ENCODE peak calls at places on chromosomes 3 and 15, in five cellular contexts. V is astrocyte of the spinal cord, O is adrenal gland, A is right lobe of liver, J is choroid plexus epithelial cell. P is an unnamed sample.

GRCh38 chr15:69014454-69014853 is at the start of gene NOX5:
- DNase-seq in V (no peak), J (no peak), O (no peak), A (no peak), P (peak)

GRCh38 chr15:50940506-50940905 is 32.0 kb downstream of the AP4E1 start:
- DNase-seq in J (peak), V (peak), A (no peak), O (no peak), P (no peak)

GRCh38 chr3:52771334-52771681 is 568 bp upstream of the NEK4 start:
- DNase-seq in V (no peak), A (no peak), O (no peak), J (no peak), P (no peak)

GRCh38 chr3:164418426-164418825 is 659.9 kb downstream of the SI start:
- DNase-seq in V (peak), O (no peak), J (peak), A (no peak), P (peak)

GRCh38 chr3:143881102-143881501 is 32.8 kb upstream of the SLC9A9 start:
- DNase-seq in A (no peak), O (no peak), J (no peak), V (no peak), P (no peak)

GRCh38 chr3:57281710-57282109 is 10.8 kb downstream of the ASB14 start:
- DNase-seq in O (no peak), V (no peak), A (no peak), J (no peak), P (no peak)

GRCh38 chr3:47376393-47376792 is 4.4 kb upstream of the PTPN23 start:
- DNase-seq in J (no peak), O (no peak), A (no peak), V (no peak), P (no peak)

GRCh38 chr3:39848365-39848764 is 39.0 kb downstream of the MYRIP start:
- DNase-seq in A (no peak), V (no peak), O (no peak), J (no peak), P (no peak)

GRCh38 chr15:100115711-100116090 is 226.1 kb downstream of the ADAMTS17 start:
- DNase-seq in J (peak), A (no peak), O (no peak), V (peak), P (no peak)

GRCh38 chr3:129184396-129184656 is 630 bp upstream of the CNBP start:
- DNase-seq in J (peak), A (no peak), O (peak), V (no peak), P (peak)

GRCh38 chr3:11720220-11721113 is 76.8 kb upstream of the VGLL4 start:
- DNase-seq in A (peak), V (peak), J (peak), O (peak), P (peak)

GRCh38 chr15:45573961-45574629 is 13.1 kb upstream of the BLOC1S6 start:
- DNase-seq in V (no peak), A (no peak), J (peak), O (no peak), P (no peak)

GRCh38 chr3:58236527-58237237 is 910 bp upstream of the ABHD6 start:
- DNase-seq in A (peak), J (no peak), O (peak), V (no peak), P (peak)

GRCh38 chr3:184240384-184241140 is 8.2 kb downstream of the ALG3 start:
- DNase-seq in O (no peak), A (no peak), V (peak), J (peak), P (no peak)

GRCh38 chr3:161759444-161759843 is 262.8 kb downstream of the OTOL1 start:
- DNase-seq in V (no peak), J (no peak), O (no peak), A (no peak), P (no peak)

GRCh38 chr15:66934315-66934930 is 131.0 kb upstream of the SMAD3 start:
- DNase-seq in A (no peak), V (no peak), O (no peak), J (no peak), P (no peak)

GRCh38 chr15:78374436-78375393 is 34.6 kb downstream of the CRABP1 start:
- DNase-seq in V (no peak), O (no peak), A (peak), J (no peak), P (peak)

GRCh38 chr15:84598250-84598649 is 2.6 kb upstream of the ZSCAN2 start:
- DNase-seq in O (no peak), V (no peak), A (no peak), J (peak), P (no peak)

GRCh38 chr3:12618426-12618825 is 45.5 kb downstream of the RAF1 start:
- DNase-seq in J (no peak), A (no peak), O (no peak), V (no peak), P (no peak)

GRCh38 chr3:10459954-10460754 is 45.2 kb downstream of the ATP2B2 start:
- DNase-seq in V (peak), J (peak), O (peak), A (peak), P (peak)

GRCh38 chr3:63344676-63345075 is 66.6 kb downstream of the SYNPR start:
- DNase-seq in V (no peak), J (no peak), A (no peak), O (no peak), P (no peak)

GRCh38 chr15:80991446-80991845 is 1.8 kb upstream of the MESD start:
- DNase-seq in O (no peak), J (peak), V (no peak), A (no peak), P (peak)

GRCh38 chr15:60827492-60827891 is 348.6 kb upstream of the ICE2 start:
- DNase-seq in V (no peak), O (no peak), J (no peak), A (no peak), P (no peak)

GRCh38 chr3:188589056-188589455 is 435.1 kb downstream of the LPP start:
- DNase-seq in O (no peak), V (no peak), A (no peak), J (no peak), P (no peak)

GRCh38 chr3:8840556-8840955 is 71.1 kb upstream of the OXTR start:
- DNase-seq in V (peak), A (no peak), J (peak), O (no peak), P (no peak)

GRCh38 chr15:80643296-80643965 is 51.7 kb upstream of the ABHD17C start:
- DNase-seq in O (no peak), J (peak), V (no peak), A (no peak), P (no peak)

GRCh38 chr3:135246027-135246426 is 451.0 kb downstream of the EPHB1 start:
- DNase-seq in A (no peak), J (no peak), O (no peak), V (no peak), P (no peak)
- TF ChIP-seq CTCF in A (no peak), J (no peak), O (no peak), V (no peak), P (no peak)

GRCh38 chr3:195557327-195557726 is 14.2 kb upstream of the PPP1R2 start:
- DNase-seq in V (no peak), O (no peak), A (no peak), J (no peak), P (peak)
- TF ChIP-seq CTCF in V (no peak), O (no peak), A (no peak), J (no peak), P (no peak)

GRCh38 chr3:186589115-186589514 is 18.6 kb downstream of the DNAJB11 start:
- DNase-seq in O (no peak), A (no peak), V (no peak), J (peak), P (no peak)
- TF ChIP-seq CTCF in O (no peak), A (peak), V (peak), J (peak), P (peak)

GRCh38 chr3:95055288-95055687 is 992.4 kb downstream of the NSUN3 start:
- DNase-seq in J (no peak), V (no peak), A (no peak), O (no peak), P (no peak)
- TF ChIP-seq CTCF in J (no peak), V (no peak), A (no peak), O (no peak), P (no peak)

GRCh38 chr15:33019354-33019981 is 175.0 kb downstream of the FMN1 start:
- DNase-seq in J (no peak), O (no peak), V (no peak), A (no peak), P (no peak)
- TF ChIP-seq CTCF in J (no peak), O (no peak), V (no peak), A (no peak), P (no peak)

GRCh38 chr15:26970712-26971210 is at the start of gene GABRG3:
- DNase-seq in J (no peak), A (no peak), O (no peak), V (no peak), P (no peak)

GRCh38 chr15:26971303-26972018 is 480 bp downstream of the GABRG3 start:
- DNase-seq in J (no peak), A (no peak), O (no peak), V (no peak), P (no peak)

GRCh38 chr15:26972636-26973035 is 1.7 kb downstream of the GABRG3 start:
- DNase-seq in A (no peak), V (no peak), O (no peak), J (no peak), P (no peak)

GRCh38 chr15:26974120-26974780 is 3.3 kb downstream of the GABRG3 start:
- DNase-seq in A (no peak), J (peak), V (peak), O (no peak), P (no peak)
- TF ChIP-seq CTCF in A (no peak), J (peak), V (peak), O (peak), P (no peak)

GRCh38 chr3:14357463-14357862 is 44.9 kb upstream of the SLC6A6 start:
- DNase-seq in V (no peak), A (no peak), J (no peak), O (no peak), P (no peak)

GRCh38 chr3:14352002-14352627 is 50.3 kb upstream of the SLC6A6 start:
- DNase-seq in J (no peak), O (no peak), A (no peak), V (no peak), P (no peak)

GRCh38 chr3:14351617-14352001 is 50.8 kb upstream of the SLC6A6 start:
- DNase-seq in A (no peak), V (no peak), O (no peak), J (no peak), P (no peak)

GRCh38 chr3:14358426-14359211 is 43.8 kb upstream of the SLC6A6 start:
- DNase-seq in J (peak), V (peak), O (no peak), A (no peak), P (peak)

GRCh38 chr3:14353486-14353885 is 48.9 kb upstream of the SLC6A6 start:
- DNase-seq in J (no peak), O (no peak), A (no peak), V (no peak), P (no peak)
- TF ChIP-seq CTCF in J (no peak), O (no peak), A (no peak), V (no peak), P (no peak)